ENCODE peak calls at places on chromosomes 16 and 17, in six cellular contexts. M is esophagus squamous epithelium, Y is adrenal gland, N is GM06990, K is HFF-Myc, C is HCT116. E is an unnamed sample.

GRCh38 chr17:55356440-55357328 is 65.0 kb downstream of the MMD start:
- DNase-seq in C (peak), K (peak), Y (peak), N (peak), M (no peak), E (peak)

GRCh38 chr17:81733507-81734404 is 21.7 kb downstream of the SLC25A10 start:
- DNase-seq in Y (peak), K (no peak), C (peak), N (no peak), M (no peak), E (no peak)

GRCh38 chr16:19432429-19432828 is 14.7 kb downstream of the TMC5 start:
- DNase-seq in C (peak), N (no peak), M (no peak), K (no peak), Y (no peak), E (no peak)

GRCh38 chr16:68724797-68725196 is 12.3 kb upstream of the CDH1 start:
- DNase-seq in M (no peak), C (no peak), Y (no peak), N (no peak), K (no peak), E (no peak)

GRCh38 chr16:49458656-49459445 is 85.2 kb downstream of the C16orf78 start:
- DNase-seq in N (no peak), M (no peak), K (no peak), Y (no peak), C (no peak), E (no peak)

GRCh38 chr16:27426423-27427408 is 24.7 kb downstream of the IL21R start:
- DNase-seq in C (peak), Y (peak), N (peak), K (peak), M (no peak), E (peak)

GRCh38 chr17:33436321-33436720 is 143.2 kb upstream of the ASIC2 start:
- DNase-seq in N (no peak), K (no peak), C (no peak), M (no peak), Y (no peak), E (peak)

GRCh38 chr17:38727661-38728220 is 2.4 kb upstream of the CISD3 start:
- DNase-seq in Y (peak), M (no peak), C (no peak), K (no peak), N (no peak), E (no peak)

GRCh38 chr16:54867302-54867832 is 63.3 kb upstream of the IRX5 start:
- DNase-seq in K (no peak), N (no peak), C (no peak), Y (no peak), M (no peak), E (no peak)

GRCh38 chr16:62041401-62041800 is 5.2 kb upstream of the CDH8 start:
- DNase-seq in K (no peak), N (no peak), Y (peak), M (no peak), C (no peak), E (no peak)

GRCh38 chr17:80647746-80648145 is 103.1 kb downstream of the RPTOR start:
- DNase-seq in C (no peak), Y (no peak), N (no peak), M (no peak), K (peak), E (peak)

GRCh38 chr17:73360961-73361761 is 49.4 kb upstream of the CDC42EP4 start:
- DNase-seq in M (no peak), K (no peak), Y (peak), C (no peak), N (no peak), E (no peak)

GRCh38 chr17:78107457-78107856 is 21.1 kb downstream of the TMC6 start:
- DNase-seq in N (no peak), M (no peak), Y (no peak), C (no peak), K (no peak), E (no peak)

GRCh38 chr17:43402078-43402477 is 3.3 kb downstream of the ARL4D start:
- DNase-seq in K (no peak), C (no peak), M (no peak), Y (no peak), N (no peak), E (no peak)

GRCh38 chr17:8066841-8067775 is 20.4 kb downstream of the ALOX12B start:
- DNase-seq in C (no peak), M (no peak), K (no peak), N (no peak), Y (no peak), E (no peak)

GRCh38 chr17:17103160-17103559 is 60.9 kb downstream of the MPRIP start:
- DNase-seq in Y (no peak), M (no peak), N (no peak), K (no peak), C (no peak), E (no peak)

GRCh38 chr17:29747660-29748059 is 124.9 kb upstream of the CORO6 start:
- DNase-seq in Y (no peak), M (no peak), C (no peak), K (no peak), N (no peak), E (no peak)

GRCh38 chr17:17059301-17059890 is 17.1 kb downstream of the MPRIP start:
- DNase-seq in M (no peak), K (no peak), C (no peak), N (no peak), Y (no peak), E (no peak)

GRCh38 chr17:322006-322780 is 30.4 kb downstream of the RPH3AL start:
- DNase-seq in K (no peak), N (no peak), M (no peak), Y (no peak), C (no peak), E (no peak)

GRCh38 chr16:23552171-23552570 is 5.0 kb downstream of the EARS2 start:
- DNase-seq in C (no peak), M (no peak), N (no peak), Y (no peak), K (no peak), E (no peak)

GRCh38 chr16:55144656-55145055 is 179.3 kb upstream of the IRX6 start:
- DNase-seq in M (no peak), N (no peak), Y (no peak), C (no peak), K (no peak), E (no peak)

GRCh38 chr16:75304521-75305363 is 53.3 kb upstream of the BCAR1 start:
- DNase-seq in C (peak), Y (peak), M (no peak), K (peak), N (peak), E (peak)

GRCh38 chr16:9807302-9807701 is 374.9 kb downstream of the GRIN2A start:
- DNase-seq in C (no peak), Y (no peak), N (no peak), M (no peak), K (no peak), E (no peak)

GRCh38 chr17:83113792-83114191 is 34.4 kb downstream of the METRNL start:
- DNase-seq in N (no peak), Y (no peak), C (no peak), M (no peak), K (no peak), E (no peak)

GRCh38 chr16:55047903-55048497 is 117.3 kb downstream of the IRX5 start:
- DNase-seq in M (no peak), K (no peak), C (no peak), N (no peak), Y (no peak), E (no peak)

GRCh38 chr17:7393613-7394451 is 493 bp downstream of the PLSCR3 start:
- DNase-seq in Y (peak), M (no peak), K (no peak), C (no peak), N (no peak), E (no peak)

GRCh38 chr17:18257268-18257681 is 1.3 kb downstream of the FLII start:
- DNase-seq in N (no peak), Y (no peak), K (no peak), C (no peak), M (no peak), E (no peak)

GRCh38 chr16:68422396-68422964 is 25.8 kb downstream of the SMPD3 start:
- DNase-seq in Y (no peak), K (no peak), C (no peak), N (no peak), M (no peak), E (no peak)

GRCh38 chr16:58027341-58028167 is 2.0 kb downstream of the MMP15 start:
- DNase-seq in M (no peak), N (no peak), K (no peak), C (peak), Y (peak), E (no peak)

GRCh38 chr16:60318486-60318885 is 1584.4 kb upstream of the GOT2 start:
- DNase-seq in C (no peak), Y (no peak), K (no peak), N (no peak), M (no peak), E (no peak)

GRCh38 chr16:50671644-50672260 is 9.4 kb downstream of the SNX20 start:
- DNase-seq in M (no peak), C (peak), K (peak), N (no peak), Y (peak), E (no peak)

GRCh38 chr17:2292100-2292499 is 11.5 kb downstream of the SMG6 start:
- DNase-seq in N (no peak), M (no peak), C (no peak), Y (no peak), K (no peak), E (peak)

GRCh38 chr17:8103549-8103948 is 14.8 kb downstream of the ALOXE3 start:
- DNase-seq in M (no peak), N (no peak), C (no peak), K (no peak), Y (peak), E (no peak)

GRCh38 chr16:85989376-85989775 is 90.4 kb downstream of the IRF8 start:
- DNase-seq in N (no peak), C (no peak), M (no peak), K (no peak), Y (no peak), E (no peak)
- H3K4me3 ChIP-seq in N (peak), C (no peak), M (no peak), K (no peak), Y (no peak), E (no peak)

DNA sequence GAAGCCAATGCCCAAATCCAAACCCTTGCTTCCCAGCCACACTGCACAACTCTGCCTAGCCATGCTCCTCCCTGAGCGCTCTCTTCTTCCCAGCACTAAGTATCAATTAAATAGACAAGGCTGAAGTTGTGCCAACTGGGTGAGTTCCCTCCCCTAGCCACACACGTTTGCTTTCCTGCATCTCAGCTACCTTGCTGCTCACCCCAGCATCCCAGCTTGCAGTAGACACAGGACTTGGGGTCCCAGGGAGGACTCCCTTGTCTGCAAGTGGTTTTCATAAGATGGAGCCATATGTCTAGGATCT is 4.9 kb downstream of the CCDC182 start:
- DNase-seq in K (no peak), M (no peak), N (no peak), C (no peak), Y (no peak), E (no peak)
- TF ChIP-seq CTCF in K (no peak), M (no peak), N (no peak), C (no peak), Y (no peak), E (no peak)

GRCh38 chr16:12803203-12804093 is at the start of gene CPPED1:
- DNase-seq in N (peak), C (peak), K (peak), Y (peak), M (peak), E (peak)

GRCh38 chr16:12800751-12801308 is 2.9 kb downstream of the CPPED1 start:
- DNase-seq in N (no peak), Y (no peak), C (no peak), K (no peak), M (no peak), E (no peak)

GRCh38 chr16:12802661-12803060 is 1.0 kb downstream of the CPPED1 start:
- DNase-seq in Y (no peak), N (no peak), C (no peak), K (no peak), M (no peak), E (no peak)

GRCh38 chr16:12801511-12802042 is 2.1 kb downstream of the CPPED1 start:
- DNase-seq in K (no peak), C (no peak), Y (peak), N (peak), M (no peak), E (peak)

DNA sequence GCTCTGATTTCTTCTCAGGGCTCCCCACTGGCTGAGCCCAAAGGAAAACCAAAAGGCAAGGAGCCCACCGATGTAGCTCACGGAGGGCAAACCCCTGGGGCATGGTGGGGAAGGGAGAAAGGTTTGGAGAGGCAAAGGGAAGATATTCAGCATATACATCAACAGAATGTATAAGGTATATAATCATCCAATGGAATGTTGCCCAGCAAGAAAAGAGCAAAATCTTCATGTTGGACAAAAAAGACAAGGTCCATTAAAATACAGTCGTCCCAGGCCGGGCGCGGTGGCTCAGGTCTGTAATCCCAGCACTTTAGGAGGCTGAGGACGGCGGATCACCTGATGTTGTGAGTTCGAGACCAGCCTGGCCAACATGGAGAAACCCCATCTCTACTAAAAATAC is 1.6 kb downstream of the CPPED1 start:
- DNase-seq in Y (no peak), N (no peak), M (no peak), K (no peak), C (no peak), E (no peak)
- H3K4me3 ChIP-seq in Y (no peak), N (peak), M (peak), K (no peak), C (peak), E (peak)

DNA sequence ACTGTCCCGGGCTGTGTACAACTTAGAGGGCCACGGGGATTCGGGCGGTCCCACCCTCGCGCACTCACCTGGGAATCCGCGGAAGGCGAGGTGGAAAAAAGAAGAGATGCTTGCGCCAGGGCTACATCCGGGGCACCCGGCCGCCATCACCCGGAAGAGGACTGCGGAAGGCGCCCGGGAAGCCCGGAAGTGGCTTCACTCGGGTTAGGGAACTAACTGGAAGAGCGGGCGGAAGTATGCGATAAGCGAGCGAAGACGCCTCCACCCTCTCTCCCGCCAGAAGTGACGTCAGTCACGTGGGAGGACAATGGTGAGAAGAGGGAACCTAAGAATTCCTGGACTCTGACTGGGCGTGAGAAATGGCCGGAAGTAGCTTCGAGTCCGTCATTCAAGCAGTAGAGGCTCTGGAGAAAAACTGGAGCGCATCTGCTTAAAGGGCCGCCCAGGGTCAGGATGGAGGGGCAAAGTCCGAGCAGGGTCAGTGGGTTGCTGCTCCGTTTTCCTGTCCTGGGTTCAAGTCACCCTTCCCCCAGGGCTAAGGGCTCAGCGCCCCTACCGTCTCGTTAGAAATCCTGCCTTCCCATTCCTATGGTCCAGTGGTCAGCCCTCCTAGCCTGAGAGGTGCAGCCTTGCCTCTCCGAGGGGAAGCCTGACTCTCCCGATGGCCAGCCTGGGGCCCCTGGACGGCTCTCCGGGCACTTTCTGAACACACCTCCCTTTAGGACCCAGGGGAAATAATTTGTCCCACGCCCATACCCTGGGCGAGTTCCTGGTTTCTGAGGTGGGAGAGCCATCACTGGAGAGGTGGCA is at the start of gene CD2BP2:
- DNase-seq in K (peak), M (peak), N (peak), Y (peak), C (peak), E (peak)
- TF ChIP-seq CTCF in K (no peak), M (no peak), N (no peak), Y (no peak), C (no peak), E (no peak)